ENCODE peak calls at places on chromosomes 12 and 14, in eight cellular contexts. S is fibroblast of the conjunctiva; F is left cardiac atrium; T is CD4-positive, alpha-beta T cell; R is iPS-NIHi11; P is GM13977; K is DMS153; N is brain microvascular endothelial cell. M is an unnamed sample.

GRCh38 chr12:68420225-68421008 is 88.3 kb upstream of the MDM1 start:
- DNase-seq in P (no peak), S (no peak), R (no peak), N (peak; percentile 53), T (no peak), F (peak; percentile 24), K (no peak), M (no peak)

GRCh38 chr14:85296466-85297210 is 233.3 kb upstream of the FLRT2 start:
- DNase-seq in N (peak; percentile 70), K (no peak), P (no peak), F (no peak), R (no peak), T (no peak), S (no peak), M (no peak)

GRCh38 chr14:73685328-73685727 is 28.9 kb downstream of the PNMA1 start:
- DNase-seq in K (no peak), P (no peak), F (no peak), S (no peak), R (no peak), T (no peak), N (no peak), M (peak; percentile 8)

GRCh38 chr14:58752280-58752679 is 114.5 kb downstream of the DACT1 start:
- DNase-seq in P (no peak), K (no peak), S (no peak), T (no peak), N (no peak), F (no peak), R (no peak), M (no peak)

GRCh38 chr12:77925536-77926108 is 94.9 kb downstream of the NAV3 start:
- DNase-seq in F (peak; percentile 69), N (peak; percentile 97), K (peak; percentile 78), P (peak; percentile 55), T (no peak), S (peak; percentile 93), R (peak; percentile 74), M (peak; percentile 41)

GRCh38 chr12:54068423-54069070 is 14.9 kb downstream of the HOXC4 start:
- DNase-seq in N (no peak), R (no peak), T (no peak), K (no peak), P (no peak), F (no peak), S (no peak), M (no peak)

GRCh38 chr14:96079066-96079465 is 39.9 kb downstream of the C14orf132 start:
- DNase-seq in P (no peak), N (no peak), T (no peak), F (no peak), S (no peak), K (no peak), R (no peak), M (no peak)

GRCh38 chr12:122402264-122402663 is 20.2 kb downstream of the CLIP1 start:
- DNase-seq in F (no peak), R (no peak), T (no peak), S (no peak), K (no peak), P (no peak), N (no peak), M (peak; percentile 58)

GRCh38 chr12:94649349-94650142 is 811 bp downstream of the TMCC3 start:
- DNase-seq in T (no peak), N (peak; percentile 26), S (no peak), K (no peak), P (peak; percentile 65), R (peak; percentile 63), F (peak; percentile 62), M (peak; percentile 55)

GRCh38 chr14:54610051-54610977 is 43.4 kb downstream of the SAMD4A start:
- DNase-seq in N (peak; percentile 47), R (no peak), F (no peak), K (no peak), T (no peak), P (no peak), S (no peak), M (no peak)